ENCODE peak calls at places on chromosomes 12 and 14, in four cellular contexts. Z, F, Y and J are unnamed samples.

GRCh38 chr14:97602438-97603117 is 805.4 kb downstream of the VRK1 start:
- DNase-seq in Z (no peak), F (no peak), Y (no peak), J (no peak)

GRCh38 chr12:58079806-58080205 is 138.4 kb downstream of the ATP23 start:
- DNase-seq in Z (no peak), F (no peak), Y (no peak), J (no peak)

GRCh38 chr14:28577711-28578131 is 188.9 kb upstream of the FOXG1 start:
- DNase-seq in Z (no peak), F (no peak), Y (no peak), J (no peak)

GRCh38 chr12:100435948-100436347 is 37.7 kb upstream of the NR1H4 start:
- DNase-seq in Z (no peak), F (no peak), Y (no peak), J (no peak)

GRCh38 chr12:47942327-47943230 is 20.8 kb upstream of the TMEM106C start:
- DNase-seq in Z (peak; percentile 66), F (no peak), Y (peak; percentile 6), J (peak; percentile 86)

GRCh38 chr14:32693114-32693513 is 245.6 kb upstream of the NPAS3 start:
- DNase-seq in Z (no peak), F (no peak), Y (no peak), J (no peak)

GRCh38 chr12:62934799-62935674 is at the start of gene PPM1H:
- DNase-seq in Z (peak; percentile 91), F (no peak), Y (peak; percentile 86), J (peak; percentile 83)

GRCh38 chr12:9241301-9241700 is 33.1 kb upstream of the PZP start:
- DNase-seq in Z (no peak), F (no peak), Y (no peak), J (no peak)

GRCh38 chr14:99563749-99564129 is 40.3 kb downstream of the CCDC85C start:
- DNase-seq in Z (no peak), F (no peak), Y (no peak), J (no peak)

GRCh38 chr14:100159107-100159864 is at the start of gene DEGS2:
- DNase-seq in Z (no peak), F (no peak), Y (no peak), J (peak; percentile 83)

DNA sequence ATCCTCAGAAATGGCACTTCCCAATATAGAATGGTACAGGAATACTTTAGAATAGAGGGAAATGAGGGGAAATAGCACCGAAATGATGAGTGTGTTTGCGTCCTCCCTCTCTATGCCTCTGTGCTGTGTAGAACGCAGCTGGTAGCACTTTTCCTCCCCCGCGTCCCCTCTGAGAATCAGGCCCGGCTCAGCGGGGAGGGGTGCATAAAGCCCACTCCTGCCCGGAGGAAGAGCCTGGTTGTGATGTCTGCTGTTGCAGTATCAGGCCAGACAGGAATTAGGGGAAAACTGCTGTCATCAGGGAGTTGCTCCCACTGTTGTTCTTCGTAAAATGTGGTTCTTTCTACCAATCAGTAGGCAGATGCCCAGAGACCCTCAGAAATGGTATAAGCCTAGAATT is 76.0 kb downstream of the GALNT8 start:
- DNase-seq in Z (no peak), F (no peak), Y (no peak), J (no peak)
- TF ChIP-seq NFIC in Z (no peak), F (no peak), Y (no peak), J (no peak)

GRCh38 chr12:13093850-13094225 is 9.6 kb downstream of the GSG1 start:
- DNase-seq in Z (no peak), F (no peak), Y (no peak), J (no peak)
- TF ChIP-seq NFIC in Z (no peak), F (no peak), Y (no peak), J (no peak)

GRCh38 chr12:22276313-22276712 is 58.2 kb downstream of the ST8SIA1 start:
- DNase-seq in Z (no peak), F (no peak), Y (no peak), J (no peak)
- TF ChIP-seq NFIC in Z (no peak), F (no peak), Y (no peak), J (no peak)

GRCh38 chr14:60634153-60634552 is 15.1 kb downstream of the SIX1 start:
- DNase-seq in Z (no peak), F (no peak), Y (no peak), J (no peak)
- TF ChIP-seq NFIC in Z (no peak), F (no peak), Y (no peak), J (no peak)

DNA sequence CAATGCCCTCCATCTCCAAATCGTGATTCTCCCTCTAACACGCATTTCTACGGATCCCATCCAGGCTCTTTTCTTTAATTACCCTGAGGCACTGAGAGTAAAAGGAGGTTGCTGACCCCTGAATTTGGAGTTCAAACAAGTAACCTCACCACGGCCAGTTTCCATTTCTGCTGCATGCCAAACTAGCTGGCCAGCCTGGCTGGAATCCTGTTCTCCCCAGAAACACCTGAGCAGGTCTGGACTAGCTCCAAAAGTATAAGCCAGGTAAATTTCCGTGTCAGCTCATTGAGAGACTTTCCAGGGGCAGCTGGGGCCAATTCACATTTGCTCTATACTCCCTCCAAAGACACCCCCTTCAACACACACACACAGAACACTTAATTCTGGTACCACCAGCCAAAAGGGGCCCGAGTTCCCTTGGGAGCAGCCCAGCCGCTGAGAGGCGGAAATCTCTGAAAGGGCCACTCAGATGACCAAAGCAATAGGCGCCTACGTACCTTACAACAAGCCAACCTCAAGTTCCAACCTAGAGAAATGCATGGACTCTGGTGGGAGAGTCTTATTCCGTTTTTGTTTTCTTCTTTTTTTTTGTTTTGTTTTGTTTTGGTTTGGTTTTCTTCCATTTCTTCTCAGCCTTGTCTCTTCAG is 131.4 kb downstream of the NDUFA12 start:
- DNase-seq in Z (no peak), F (no peak), Y (no peak), J (no peak)
- TF ChIP-seq NFIC in Z (no peak), F (peak; percentile 26), Y (no peak), J (no peak)

GRCh38 chr14:96270565-96271420 is 14.8 kb downstream of the BDKRB1 start:
- DNase-seq in Z (no peak), F (no peak), Y (no peak), J (no peak)

GRCh38 chr14:96267336-96267735 is 11.3 kb downstream of the BDKRB1 start:
- DNase-seq in Z (no peak), F (no peak), Y (no peak), J (peak; percentile 95)

GRCh38 chr14:96267916-96268315 is 11.9 kb downstream of the BDKRB1 start:
- DNase-seq in Z (no peak), F (no peak), Y (no peak), J (peak; percentile 54)

GRCh38 chr14:96269359-96269710 is 13.3 kb downstream of the BDKRB1 start:
- DNase-seq in Z (no peak), F (no peak), Y (no peak), J (no peak)

GRCh38 chr14:96268426-96269358 is 12.7 kb downstream of the BDKRB1 start:
- DNase-seq in Z (no peak), F (no peak), Y (no peak), J (no peak)
- TF ChIP-seq NFIC in Z (no peak), F (no peak), Y (no peak), J (peak; percentile 80)

GRCh38 chr12:38930994-38931393 is 25.6 kb upstream of the CPNE8 start:
- DNase-seq in Z (no peak), F (no peak), Y (peak; percentile 4), J (no peak)
- TF ChIP-seq NFIC in Z (no peak), F (no peak), Y (no peak), J (no peak)

GRCh38 chr12:39095636-39096330 is 190.4 kb upstream of the CPNE8 start:
- DNase-seq in Z (no peak), F (no peak), Y (no peak), J (no peak)
- TF ChIP-seq NFIC in Z (no peak), F (no peak), Y (no peak), J (no peak)

GRCh38 chr12:38543151-38543550 is 226.6 kb downstream of the ALG10B start:
- DNase-seq in Z (no peak), F (no peak), Y (no peak), J (no peak)
- TF ChIP-seq NFIC in Z (no peak), F (no peak), Y (no peak), J (no peak)

DNA sequence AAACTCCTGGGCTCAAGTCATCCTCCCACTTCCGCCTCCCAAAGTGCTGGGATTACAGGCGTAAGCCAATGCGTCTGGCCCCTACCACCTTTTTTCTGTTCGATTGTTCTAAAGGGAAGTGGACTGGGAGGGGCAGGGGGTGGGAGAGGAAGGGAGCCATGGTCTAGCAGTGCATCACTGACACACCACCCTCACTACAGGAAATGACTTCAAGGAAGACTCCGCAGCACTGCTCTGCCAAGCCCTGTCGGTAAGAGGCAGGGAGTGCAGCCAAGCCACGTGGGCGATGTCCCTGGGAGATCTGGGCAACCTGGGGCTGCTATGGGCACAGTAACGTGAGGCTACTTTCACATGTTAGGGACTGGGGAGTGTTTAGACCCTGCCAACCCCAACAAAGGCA is 18.0 kb downstream of the LRRC74A start:
- DNase-seq in Z (no peak), F (no peak), Y (no peak), J (no peak)
- TF ChIP-seq NFIC in Z (no peak), F (no peak), Y (no peak), J (no peak)